ENCODE peak calls at places on chromosomes 3 and 15, in four cellular contexts. C, S, V and K are unnamed samples.

GRCh38 chr15:82663186-82663600 is 16.0 kb upstream of the CPEB1 start:
- DNase-seq in V (no peak), S (peak), C (no peak), K (peak)

GRCh38 chr15:81863157-81863556 is 182.7 kb downstream of the MEX3B start:
- DNase-seq in C (no peak), V (peak), S (no peak), K (peak)

GRCh38 chr15:91263632-91264477 is 163.8 kb downstream of the SV2B start:
- DNase-seq in S (peak), C (no peak), V (no peak), K (no peak)

GRCh38 chr3:136733317-136733833 is 18.8 kb downstream of the STAG1 start:
- DNase-seq in C (no peak), S (peak), V (no peak), K (no peak)

GRCh38 chr3:53850895-53851294 is 4.5 kb downstream of the IL17RB start:
- DNase-seq in V (peak), C (no peak), S (peak), K (peak)

GRCh38 chr3:36444909-36445308 is 64.6 kb downstream of the STAC start:
- DNase-seq in V (no peak), C (no peak), S (no peak), K (peak)

GRCh38 chr3:140541975-140542653 is 135.8 kb upstream of the TRIM42 start:
- DNase-seq in C (no peak), V (no peak), S (no peak), K (no peak)

GRCh38 chr3:102673271-102674115 is 238.7 kb downstream of the ZPLD1 start:
- DNase-seq in C (no peak), S (peak), V (no peak), K (peak)